ENCODE peak calls at places on chromosomes 1 and 21, in nine cellular contexts. U, S, D, H, J, W, K, F and R are unnamed samples.

GRCh38 chr1:92483442-92484170 is 3.1 kb downstream of the GFI1 start:
- DNase-seq in U (no peak), S (peak; percentile 7), D (peak; percentile 63), H (peak; percentile 46), J (no peak), W (no peak), K (peak; percentile 60), F (peak; percentile 89), R (peak; percentile 24)

GRCh38 chr1:30677471-30677870 is 45.9 kb downstream of the MATN1 start:
- DNase-seq in U (no peak), S (no peak), D (no peak), H (no peak), J (no peak), W (no peak), K (no peak), F (no peak), R (no peak)

GRCh38 chr21:26795866-26796329 is 49.3 kb downstream of the ADAMTS1 start:
- DNase-seq in U (peak; percentile 32), S (peak; percentile 92), D (peak; percentile 64), H (no peak), J (no peak), W (no peak), K (no peak), F (no peak), R (peak; percentile 1)

GRCh38 chr1:904271-904950 is 19.3 kb upstream of the SAMD11 start:
- DNase-seq in U (peak; percentile 86), S (peak; percentile 79), D (peak; percentile 57), H (peak; percentile 53), J (peak; percentile 72), W (peak; percentile 88), K (peak; percentile 89), F (peak; percentile 97), R (peak; percentile 84)

GRCh38 chr1:237873487-237873927 is 17.2 kb downstream of the ZP4 start:
- DNase-seq in U (no peak), S (peak; percentile 82), D (peak; percentile 74), H (no peak), J (no peak), W (no peak), K (no peak), F (no peak), R (peak; percentile 74)

GRCh38 chr1:31216016-31216415 is 23.7 kb downstream of the NKAIN1 start:
- DNase-seq in U (peak; percentile 87), S (peak; percentile 23), D (peak; percentile 38), H (no peak), J (no peak), W (peak; percentile 56), K (no peak), F (no peak), R (no peak)

GRCh38 chr1:915295-916172 is 8.2 kb upstream of the SAMD11 start:
- DNase-seq in U (no peak), S (no peak), D (no peak), H (no peak), J (no peak), W (no peak), K (no peak), F (peak; percentile 70), R (peak; percentile 0)

GRCh38 chr1:65717815-65718454 is 74.8 kb upstream of the PDE4B start:
- DNase-seq in U (no peak), S (peak; percentile 57), D (no peak), H (no peak), J (no peak), W (no peak), K (no peak), F (no peak), R (peak; percentile 21)

GRCh38 chr1:67766117-67766978 is 66.9 kb downstream of the GNG12 start:
- DNase-seq in U (peak; percentile 40), S (peak; percentile 91), D (no peak), H (peak; percentile 9), J (no peak), W (peak; percentile 58), K (no peak), F (no peak), R (peak; percentile 60)

GRCh38 chr1:224456637-224456953 is 22.0 kb upstream of the WDR26 start:
- DNase-seq in U (no peak), S (no peak), D (no peak), H (no peak), J (no peak), W (no peak), K (no peak), F (no peak), R (no peak)

GRCh38 chr1:232635778-232636356 is 5.9 kb upstream of the SIPA1L2 start:
- DNase-seq in U (no peak), S (peak; percentile 50), D (peak; percentile 62), H (peak; percentile 76), J (no peak), W (no peak), K (no peak), F (no peak), R (no peak)

GRCh38 chr21:45018131-45019075 is 56.0 kb upstream of the ADARB1 start:
- DNase-seq in U (peak; percentile 15), S (peak; percentile 43), D (no peak), H (no peak), J (no peak), W (no peak), K (no peak), F (peak; percentile 72), R (no peak)

GRCh38 chr1:164577291-164577690 is 18.3 kb downstream of the PBX1 start:
- DNase-seq in U (no peak), S (no peak), D (no peak), H (no peak), J (no peak), W (no peak), K (no peak), F (no peak), R (no peak)

GRCh38 chr1:204830671-204831585 is 39.7 kb upstream of the NFASC start:
- DNase-seq in U (no peak), S (no peak), D (no peak), H (no peak), J (no peak), W (no peak), K (no peak), F (no peak), R (no peak)

GRCh38 chr1:35243681-35244080 is 24.8 kb upstream of the ZMYM4 start:
- DNase-seq in U (no peak), S (no peak), D (no peak), H (no peak), J (no peak), W (no peak), K (no peak), F (no peak), R (no peak)

GRCh38 chr21:34965200-34966174 is 83.6 kb downstream of the RUNX1 start:
- DNase-seq in U (no peak), S (peak; percentile 79), D (peak; percentile 73), H (no peak), J (no peak), W (no peak), K (no peak), F (no peak), R (no peak)

GRCh38 chr1:8425150-8425780 is 107.4 kb downstream of the SLC45A1 start:
- DNase-seq in U (no peak), S (no peak), D (no peak), H (no peak), J (no peak), W (no peak), K (no peak), F (no peak), R (no peak)

GRCh38 chr1:22295856-22296255 is 153.0 kb upstream of the WNT4 start:
- DNase-seq in U (no peak), S (peak; percentile 12), D (no peak), H (no peak), J (no peak), W (no peak), K (no peak), F (no peak), R (no peak)

GRCh38 chr1:159752135-159752580 is 28.6 kb upstream of the DUSP23 start:
- DNase-seq in U (no peak), S (peak; percentile 17), D (no peak), H (no peak), J (no peak), W (no peak), K (no peak), F (no peak), R (peak; percentile 71)

GRCh38 chr1:38835230-38835827 is 24.2 kb downstream of the RRAGC start:
- DNase-seq in U (peak; percentile 45), S (peak; percentile 77), D (peak; percentile 84), H (peak; percentile 86), J (no peak), W (peak; percentile 68), K (peak; percentile 76), F (no peak), R (peak; percentile 65)

GRCh38 chr1:67791686-67792475 is 41.4 kb downstream of the GNG12 start:
- DNase-seq in U (no peak), S (peak; percentile 98), D (no peak), H (no peak), J (no peak), W (no peak), K (no peak), F (no peak), R (no peak)

GRCh38 chr1:227899820-227900449 is 47.8 kb downstream of the WNT9A start:
- DNase-seq in U (peak; percentile 4), S (no peak), D (no peak), H (no peak), J (no peak), W (no peak), K (no peak), F (peak; percentile 57), R (no peak)

GRCh38 chr1:109763646-109764415 is at the start of gene EPS8L3:
- DNase-seq in U (peak; percentile 12), S (no peak), D (peak; percentile 96), H (no peak), J (no peak), W (no peak), K (no peak), F (peak; percentile 48), R (peak; percentile 69)

GRCh38 chr1:150150511-150151021 is 850 bp downstream of the PLEKHO1 start:
- DNase-seq in U (peak; percentile 39), S (peak; percentile 41), D (no peak), H (no peak), J (no peak), W (peak; percentile 43), K (no peak), F (peak; percentile 86), R (no peak)

GRCh38 chr21:31647650-31648049 is 11.8 kb upstream of the SOD1 start:
- DNase-seq in U (no peak), S (no peak), D (no peak), H (no peak), J (no peak), W (no peak), K (no peak), F (no peak), R (no peak)

GRCh38 chr21:32423320-32423719 is 10.8 kb downstream of the EVA1C start:
- DNase-seq in U (no peak), S (peak; percentile 94), D (peak; percentile 27), H (no peak), J (no peak), W (no peak), K (no peak), F (no peak), R (no peak)